ENCODE peak calls at places on chromosomes 5 and 9, in seven cellular contexts. T, A, I, E, Q, J and N are unnamed samples.
A peak's percentile ranks its signal among the peaks of the same experiment; 100 is the strongest.

GRCh38 chr9:133443982-133444381 is 15.8 kb upstream of the CACFD1 start:
- DNase-seq in T (no peak), A (no peak), I (no peak), E (no peak), Q (no peak), J (no peak), N (no peak)

GRCh38 chr9:73149371-73150067 is 2.1 kb upstream of the ANXA1 start:
- DNase-seq in T (no peak), A (no peak), I (no peak), E (no peak), Q (no peak), J (no peak), N (no peak)

GRCh38 chr9:73402081-73403028 is 250.7 kb downstream of the ANXA1 start:
- DNase-seq in T (no peak), A (no peak), I (no peak), E (no peak), Q (no peak), J (no peak), N (no peak)

GRCh38 chr9:130366072-130366471 is 78.7 kb upstream of the ASS1 start:
- DNase-seq in T (no peak), A (no peak), I (no peak), E (no peak), Q (no peak), J (no peak), N (no peak)

GRCh38 chr5:14011089-14012004 is 66.9 kb upstream of the DNAH5 start:
- DNase-seq in T (peak; percentile 67), A (peak; percentile 90), I (peak; percentile 96), E (peak; percentile 92), Q (peak; percentile 83), J (no peak), N (peak; percentile 93)

GRCh38 chr5:93174930-93175329 is 406.1 kb downstream of the NR2F1-AS1 start:
- DNase-seq in T (no peak), A (no peak), I (no peak), E (no peak), Q (no peak), J (no peak), N (no peak)

GRCh38 chr5:136191304-136192014 is 1.5 kb downstream of the SMIM32 start:
- DNase-seq in T (no peak), A (peak; percentile 68), I (peak; percentile 61), E (no peak), Q (peak; percentile 64), J (no peak), N (no peak)

GRCh38 chr5:143495823-143496275 is 92.4 kb upstream of the NR3C1 start:
- DNase-seq in T (no peak), A (no peak), I (no peak), E (no peak), Q (no peak), J (no peak), N (no peak)

GRCh38 chr5:134647750-134648424 is 698 bp upstream of the SEC24A start:
- DNase-seq in T (peak; percentile 70), A (no peak), I (no peak), E (peak; percentile 58), Q (no peak), J (peak; percentile 11), N (no peak)

GRCh38 chr9:134186471-134187109 is 22.2 kb upstream of the RNU6ATAC start:
- DNase-seq in T (no peak), A (peak; percentile 36), I (peak; percentile 61), E (peak; percentile 56), Q (no peak), J (no peak), N (peak; percentile 71)

GRCh38 chr5:60959156-60959555 is 14.2 kb downstream of the NDUFAF2 start:
- DNase-seq in T (peak; percentile 16), A (no peak), I (no peak), E (no peak), Q (no peak), J (no peak), N (no peak)
- TF ChIP-seq CTCF in T (peak; percentile 76), A (no peak), I (peak; percentile 28), E (peak; percentile 30), Q (no peak), J (peak; percentile 61), N (peak; percentile 27)

GRCh38 chr5:102547161-102547560 is 48.4 kb upstream of the SLCO6A1 start:
- DNase-seq in T (no peak), A (no peak), I (no peak), E (no peak), Q (no peak), J (no peak), N (no peak)
- H3K9me3 ChIP-seq in T (no peaks in the 10 kb centered on the region), A (no peaks in the 10 kb centered on the region), I (no peaks in the 10 kb centered on the region), E (no peaks in the 10 kb centered on the region), Q (no peaks in the 10 kb centered on the region), J (no peaks in the 10 kb centered on the region), N (no peaks in the 10 kb centered on the region)

GRCh38 chr9:70578720-70579119 is 164.3 kb upstream of the KLF9 start:
- DNase-seq in T (peak; percentile 2), A (no peak), I (no peak), E (no peak), Q (no peak), J (peak; percentile 13), N (no peak)
- TF ChIP-seq CTCF in T (peak; percentile 58), A (no peak), I (peak; percentile 15), E (no peak), Q (no peak), J (no peak), N (no peak)

GRCh38 chr5:2702096-2702879 is 49.2 kb downstream of the IRX2 start:
- DNase-seq in T (no peak), A (no peak), I (no peak), E (no peak), Q (no peak), J (no peak), N (no peak)
- H3K9me3 ChIP-seq in T (no peaks in the 10 kb centered on the region), A (no peaks in the 10 kb centered on the region), I (no peaks in the 10 kb centered on the region), E (no peaks in the 10 kb centered on the region), Q (no peaks in the 10 kb centered on the region), J (no peaks in the 10 kb centered on the region), N (no peaks in the 10 kb centered on the region)

DNA sequence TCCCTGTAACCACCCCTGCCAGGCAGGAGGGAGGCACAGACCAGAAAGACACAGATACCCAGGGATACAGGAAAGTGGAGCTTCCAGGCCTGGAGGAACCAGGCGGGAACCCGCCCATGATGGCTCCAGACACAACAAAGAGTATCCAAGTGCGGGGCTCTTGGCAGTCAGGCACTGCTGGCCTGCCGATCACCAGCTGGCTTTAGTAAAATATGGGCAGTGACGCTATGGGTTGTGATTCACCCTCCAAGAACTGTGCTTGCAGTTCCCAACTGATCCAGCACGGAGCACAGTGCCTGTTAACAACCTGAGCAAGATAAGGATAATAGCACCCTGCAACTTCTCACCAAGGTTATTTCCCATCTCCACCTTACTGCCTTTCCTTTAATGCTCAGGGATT is 463.3 kb downstream of the IRX1 start:
- DNase-seq in T (no peak), A (no peak), I (no peak), E (no peak), Q (no peak), J (no peak), N (no peak)
- TF ChIP-seq CTCF in T (no peak), A (no peak), I (no peak), E (no peak), Q (no peak), J (no peak), N (no peak)

GRCh38 chr9:35191105-35191504 is 29.3 kb downstream of the UNC13B start:
- DNase-seq in T (no peak), A (no peak), I (no peak), E (no peak), Q (no peak), J (no peak), N (no peak)
- H3K9me3 ChIP-seq in T (peaks cover 11% of the 10 kb centered on the region), A (peaks cover 37% of the 10 kb centered on the region), I (peaks cover 9% of the 10 kb centered on the region), E (peaks cover 8% of the 10 kb centered on the region), Q (no peaks in the 10 kb centered on the region), J (no peaks in the 10 kb centered on the region), N (peaks cover 7% of the 10 kb centered on the region)

DNA sequence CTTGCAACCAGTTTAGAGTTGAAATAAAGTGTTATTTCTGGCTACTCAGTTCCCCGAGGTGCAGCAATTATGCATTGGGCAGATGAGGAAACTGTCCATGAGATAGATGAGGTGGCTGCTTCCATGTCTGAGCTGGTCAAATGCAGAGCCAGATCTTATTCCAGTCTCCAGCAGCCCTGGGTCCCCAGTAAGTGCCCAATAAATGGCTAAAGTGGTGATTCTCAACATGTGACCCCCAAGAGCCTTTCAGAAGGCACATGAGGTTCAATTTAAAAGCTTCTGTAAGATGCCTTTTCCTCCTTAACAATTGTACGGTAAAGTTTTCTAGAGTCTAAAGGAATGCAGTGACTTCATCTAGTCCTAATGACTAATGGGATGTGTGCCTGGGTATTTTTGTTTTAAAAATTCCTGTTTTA is 17.5 kb downstream of the ATOX1 start:
- DNase-seq in T (no peak), A (no peak), I (no peak), E (no peak), Q (no peak), J (no peak), N (no peak)
- TF ChIP-seq CTCF in T (peak; percentile 58), A (no peak), I (no peak), E (no peak), Q (no peak), J (peak; percentile 34), N (no peak)

GRCh38 chr9:5651246-5651645 is 22.3 kb downstream of the RIC1 start:
- DNase-seq in T (no peak), A (no peak), I (no peak), E (no peak), Q (no peak), J (no peak), N (no peak)

GRCh38 chr9:5652810-5653209 is 23.9 kb downstream of the RIC1 start:
- DNase-seq in T (no peak), A (no peak), I (no peak), E (no peak), Q (no peak), J (no peak), N (no peak)

GRCh38 chr9:5650356-5651105 is 21.6 kb downstream of the RIC1 start:
- DNase-seq in T (no peak), A (no peak), I (no peak), E (no peak), Q (no peak), J (no peak), N (no peak)
- H3K9me3 ChIP-seq in T (peaks cover 47% of the 10 kb centered on the region), A (peaks cover 24% of the 10 kb centered on the region), I (peaks cover 36% of the 10 kb centered on the region), E (peaks cover 21% of the 10 kb centered on the region), Q (no peaks in the 10 kb centered on the region), J (peaks cover 9% of the 10 kb centered on the region), N (no peaks in the 10 kb centered on the region)

GRCh38 chr5:111223790-111224560 is at the start of gene CAMK4:
- DNase-seq in T (peak; percentile 82), A (peak; percentile 70), I (peak; percentile 78), E (peak; percentile 68), Q (peak; percentile 60), J (peak; percentile 84), N (peak; percentile 84)
- TF ChIP-seq CTCF in T (peak; percentile 43), A (no peak), I (peak; percentile 26), E (no peak), Q (no peak), J (peak; percentile 46), N (no peak)